ENCODE peak calls at places on chromosomes 7 and 10, in four cellular contexts. One of them, this sample, is unnamed.
A peak's percentile ranks its signal among the peaks of the same experiment; 100 is the strongest.

GRCh38 chr7:50599385-50599784 is 34.2 kb upstream of the DDC start:
- DNase-seq in natural killer cell: no peak
- DNase-seq in fibroblast of villous mesenchyme: no peak
- DNase-seq in progenitor cell of endocrine pancreas: no peak
- DNase-seq in this sample: no peak

GRCh38 chr7:101717986-101718746 is 89.1 kb upstream of the MYL10 start:
- DNase-seq in natural killer cell: peak; percentile 25
- DNase-seq in progenitor cell of endocrine pancreas: no peak
- DNase-seq in fibroblast of villous mesenchyme: peak; percentile 69
- DNase-seq in this sample: no peak

GRCh38 chr10:30103595-30104310 is 44.4 kb upstream of the JCAD start:
- DNase-seq in fibroblast of villous mesenchyme: no peak
- DNase-seq in progenitor cell of endocrine pancreas: no peak
- DNase-seq in natural killer cell: no peak
- DNase-seq in this sample: no peak

GRCh38 chr10:60566027-60566575 is 176.4 kb upstream of the ANK3 start:
- DNase-seq in natural killer cell: no peak
- DNase-seq in progenitor cell of endocrine pancreas: no peak
- DNase-seq in fibroblast of villous mesenchyme: no peak
- DNase-seq in this sample: no peak

GRCh38 chr7:155792999-155793560 is 19.2 kb downstream of the SHH start:
- DNase-seq in natural killer cell: no peak
- DNase-seq in progenitor cell of endocrine pancreas: no peak
- DNase-seq in fibroblast of villous mesenchyme: no peak
- DNase-seq in this sample: no peak

GRCh38 chr10:79093658-79094411 is 25.1 kb downstream of the ZMIZ1 start:
- DNase-seq in natural killer cell: no peak
- DNase-seq in fibroblast of villous mesenchyme: peak; percentile 84
- DNase-seq in progenitor cell of endocrine pancreas: no peak
- DNase-seq in this sample: no peak

GRCh38 chr10:94003496-94003895 is 9.8 kb downstream of the PLCE1 start:
- DNase-seq in progenitor cell of endocrine pancreas: no peak
- DNase-seq in fibroblast of villous mesenchyme: no peak
- DNase-seq in natural killer cell: no peak
- DNase-seq in this sample: no peak

GRCh38 chr7:76155938-76156337 is 45.8 kb upstream of the SRRM3 start:
- DNase-seq in natural killer cell: no peak
- DNase-seq in progenitor cell of endocrine pancreas: no peak
- DNase-seq in fibroblast of villous mesenchyme: peak; percentile 70
- DNase-seq in this sample: no peak

GRCh38 chr10:22875584-22875983 is 52.3 kb upstream of the ARMC3 start:
- DNase-seq in fibroblast of villous mesenchyme: no peak
- DNase-seq in natural killer cell: no peak
- DNase-seq in progenitor cell of endocrine pancreas: no peak
- DNase-seq in this sample: no peak

GRCh38 chr7:117803476-117803875 is 69.8 kb downstream of the CTTNBP2 start:
- DNase-seq in progenitor cell of endocrine pancreas: no peak
- DNase-seq in natural killer cell: no peak
- DNase-seq in fibroblast of villous mesenchyme: no peak
- DNase-seq in this sample: no peak

GRCh38 chr7:3332308-3332707 is 31.3 kb downstream of the SDK1 start:
- DNase-seq in progenitor cell of endocrine pancreas: no peak
- DNase-seq in fibroblast of villous mesenchyme: no peak
- DNase-seq in natural killer cell: no peak
- DNase-seq in this sample: no peak

GRCh38 chr7:3333861-3334260 is 32.8 kb downstream of the SDK1 start:
- DNase-seq in progenitor cell of endocrine pancreas: no peak
- DNase-seq in fibroblast of villous mesenchyme: no peak
- DNase-seq in natural killer cell: no peak
- DNase-seq in this sample: no peak

GRCh38 chr7:3336042-3336665 is 35.1 kb downstream of the SDK1 start:
- DNase-seq in progenitor cell of endocrine pancreas: no peak
- DNase-seq in natural killer cell: no peak
- DNase-seq in fibroblast of villous mesenchyme: no peak
- DNase-seq in this sample: no peak

DNA sequence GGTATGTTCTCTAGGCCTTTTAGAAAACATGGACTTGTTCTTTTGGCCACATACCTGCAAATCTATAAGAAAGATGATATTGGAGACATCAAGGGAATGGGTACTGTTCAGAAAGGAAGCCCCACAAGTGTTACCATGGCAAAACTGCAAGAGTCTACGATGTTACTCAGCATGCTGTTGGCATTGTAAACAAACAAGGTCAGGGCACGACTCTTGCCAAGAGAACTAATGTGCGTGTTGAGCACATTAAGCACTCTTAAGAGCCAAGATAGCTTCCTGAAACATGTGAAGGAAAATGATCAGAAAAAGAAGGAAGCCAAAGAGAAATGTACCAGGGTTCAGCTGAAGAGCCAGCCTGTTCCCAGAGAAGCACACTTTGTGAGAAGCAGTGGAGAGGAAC is 37.1 kb downstream of the SDK1 start:
- DNase-seq in natural killer cell: no peak
- DNase-seq in progenitor cell of endocrine pancreas: no peak
- DNase-seq in fibroblast of villous mesenchyme: no peak
- DNase-seq in this sample: no peak
- TF ChIP-seq CTCF in natural killer cell: no peak
- TF ChIP-seq CTCF in progenitor cell of endocrine pancreas: no peak
- TF ChIP-seq CTCF in fibroblast of villous mesenchyme: no peak
- TF ChIP-seq CTCF in this sample: no peak

GRCh38 chr10:114631678-114632417 is 26.2 kb downstream of the ABLIM1 start:
- DNase-seq in natural killer cell: no peak
- DNase-seq in fibroblast of villous mesenchyme: no peak
- DNase-seq in progenitor cell of endocrine pancreas: peak; percentile 27
- DNase-seq in this sample: peak; percentile 77
- TF ChIP-seq CTCF in natural killer cell: no peak
- TF ChIP-seq CTCF in fibroblast of villous mesenchyme: no peak
- TF ChIP-seq CTCF in progenitor cell of endocrine pancreas: no peak
- TF ChIP-seq CTCF in this sample: peak; percentile 24

GRCh38 chr10:67788028-67788886 is 49.7 kb downstream of the DNAJC12 start:
- DNase-seq in fibroblast of villous mesenchyme: peak; percentile 12
- DNase-seq in progenitor cell of endocrine pancreas: peak; percentile 17
- DNase-seq in natural killer cell: peak; percentile 37
- DNase-seq in this sample: no peak
- TF ChIP-seq CTCF in fibroblast of villous mesenchyme: peak; percentile 66
- TF ChIP-seq CTCF in progenitor cell of endocrine pancreas: peak; percentile 68
- TF ChIP-seq CTCF in natural killer cell: peak; percentile 58
- TF ChIP-seq CTCF in this sample: peak; percentile 70

DNA sequence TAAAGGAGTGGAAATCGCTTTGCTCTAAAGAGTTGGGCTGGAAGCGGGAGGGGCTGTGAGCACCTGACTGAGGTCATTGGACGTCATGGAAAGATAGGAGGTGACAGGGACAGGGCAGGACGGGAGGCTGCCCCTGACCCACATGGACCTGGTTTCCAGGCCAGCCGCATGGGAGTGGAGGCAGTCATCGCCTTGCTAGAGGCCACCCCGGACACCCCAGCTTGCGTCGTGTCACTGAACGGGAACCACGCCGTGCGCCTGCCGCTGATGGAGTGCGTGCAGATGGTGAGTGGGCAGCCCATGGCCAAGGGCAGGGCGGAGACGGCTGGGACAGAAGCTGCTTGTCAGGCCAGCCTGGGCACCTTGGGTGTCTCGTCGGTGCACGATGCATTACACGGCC is 41.8 kb downstream of the PFKP start:
- DNase-seq in progenitor cell of endocrine pancreas: no peak
- DNase-seq in fibroblast of villous mesenchyme: no peak
- DNase-seq in natural killer cell: no peak
- DNase-seq in this sample: no peak
- TF ChIP-seq CTCF in progenitor cell of endocrine pancreas: no peak
- TF ChIP-seq CTCF in fibroblast of villous mesenchyme: no peak
- TF ChIP-seq CTCF in natural killer cell: no peak
- TF ChIP-seq CTCF in this sample: no peak

GRCh38 chr7:121352323-121352722 is 23.5 kb downstream of the WNT16 start:
- DNase-seq in fibroblast of villous mesenchyme: no peak
- DNase-seq in progenitor cell of endocrine pancreas: no peak
- DNase-seq in natural killer cell: no peak
- DNase-seq in this sample: no peak
- TF ChIP-seq CTCF in fibroblast of villous mesenchyme: no peak
- TF ChIP-seq CTCF in progenitor cell of endocrine pancreas: no peak
- TF ChIP-seq CTCF in natural killer cell: no peak
- TF ChIP-seq CTCF in this sample: no peak

GRCh38 chr10:110388682-110389052 is 83.9 kb upstream of the SMNDC1 start:
- DNase-seq in natural killer cell: no peak
- DNase-seq in progenitor cell of endocrine pancreas: no peak
- DNase-seq in fibroblast of villous mesenchyme: no peak
- DNase-seq in this sample: no peak
- TF ChIP-seq CTCF in natural killer cell: no peak
- TF ChIP-seq CTCF in progenitor cell of endocrine pancreas: peak; percentile 30
- TF ChIP-seq CTCF in fibroblast of villous mesenchyme: peak; percentile 30
- TF ChIP-seq CTCF in this sample: peak; percentile 41

GRCh38 chr10:123144697-123145541 is 3.0 kb upstream of the HMX2 start:
- DNase-seq in natural killer cell: no peak
- DNase-seq in progenitor cell of endocrine pancreas: no peak
- DNase-seq in fibroblast of villous mesenchyme: no peak
- DNase-seq in this sample: no peak
- TF ChIP-seq CTCF in natural killer cell: no peak
- TF ChIP-seq CTCF in progenitor cell of endocrine pancreas: no peak
- TF ChIP-seq CTCF in fibroblast of villous mesenchyme: peak; percentile 18
- TF ChIP-seq CTCF in this sample: peak; percentile 20

DNA sequence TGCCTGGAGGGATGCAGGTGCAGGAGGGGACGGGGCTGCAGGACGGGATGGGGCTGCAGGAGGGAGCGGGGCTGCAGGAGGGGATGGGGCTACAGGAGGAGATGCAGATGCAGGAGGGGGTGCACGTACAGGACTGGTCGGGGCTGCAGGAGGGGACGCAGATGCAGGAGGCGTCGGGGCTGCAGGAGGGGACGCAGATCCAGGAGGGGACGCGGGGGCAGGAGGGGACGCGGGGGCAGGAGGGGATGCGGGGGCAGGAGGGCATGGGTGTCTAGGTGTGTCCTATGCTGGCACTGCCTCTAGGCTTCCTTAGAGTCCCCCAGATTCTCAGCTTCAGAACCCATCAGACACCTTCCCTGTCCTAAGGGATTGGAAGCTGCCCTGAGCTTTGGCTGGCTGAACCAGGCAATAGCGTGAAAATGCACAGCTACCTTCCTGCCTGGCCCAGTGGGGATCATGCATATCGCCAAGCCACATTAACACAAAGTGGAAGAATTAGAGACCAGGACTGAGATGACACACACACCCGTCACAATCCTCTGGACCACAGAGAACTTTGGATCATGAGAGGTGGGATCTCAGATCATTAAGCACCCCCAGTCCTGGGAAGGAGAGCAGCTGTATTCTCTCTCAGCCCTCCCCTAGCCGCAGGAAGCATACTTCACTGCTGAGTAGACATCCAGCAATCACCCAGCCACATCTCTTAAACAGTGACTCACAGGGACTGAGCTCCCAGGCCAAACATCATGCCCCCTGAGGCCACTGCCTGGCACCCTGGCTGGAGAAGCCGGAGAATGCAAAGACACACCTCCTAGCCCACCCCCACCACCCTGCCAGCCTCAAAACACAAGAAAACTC is 67.3 kb downstream of the VWA2 start:
- DNase-seq in fibroblast of villous mesenchyme: peak; percentile 96
- DNase-seq in progenitor cell of endocrine pancreas: no peak
- DNase-seq in natural killer cell: no peak
- DNase-seq in this sample: no peak
- TF ChIP-seq CTCF in fibroblast of villous mesenchyme: no peak
- TF ChIP-seq CTCF in progenitor cell of endocrine pancreas: no peak
- TF ChIP-seq CTCF in natural killer cell: no peak
- TF ChIP-seq CTCF in this sample: no peak

GRCh38 chr10:12150163-12150562 is 20.7 kb downstream of the SEC61A2 start:
- DNase-seq in fibroblast of villous mesenchyme: no peak
- DNase-seq in progenitor cell of endocrine pancreas: no peak
- DNase-seq in natural killer cell: no peak
- DNase-seq in this sample: no peak

GRCh38 chr10:12140038-12140437 is 10.6 kb downstream of the SEC61A2 start:
- DNase-seq in progenitor cell of endocrine pancreas: no peak
- DNase-seq in fibroblast of villous mesenchyme: no peak
- DNase-seq in natural killer cell: no peak
- DNase-seq in this sample: no peak

DNA sequence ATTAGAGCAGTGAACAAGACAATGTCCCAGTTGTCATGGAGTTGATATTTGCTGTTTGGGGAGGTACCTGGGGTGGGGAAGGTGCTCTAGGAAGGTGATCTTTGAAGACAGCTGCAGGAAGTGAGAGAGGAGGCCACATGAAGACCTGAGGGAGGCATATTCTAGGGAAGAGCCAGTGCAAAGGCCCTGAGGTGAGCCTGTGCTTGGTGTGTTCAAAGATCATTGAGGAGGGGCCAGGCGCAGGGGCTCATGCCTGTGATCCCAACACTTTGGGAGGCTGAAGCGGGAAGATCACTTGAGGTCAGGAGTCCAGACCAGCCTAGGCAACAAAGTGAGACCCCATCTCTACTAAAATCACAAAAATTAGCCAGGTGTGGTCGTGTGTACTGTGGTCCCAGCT is 15.1 kb downstream of the SEC61A2 start:
- DNase-seq in progenitor cell of endocrine pancreas: no peak
- DNase-seq in natural killer cell: no peak
- DNase-seq in fibroblast of villous mesenchyme: no peak
- DNase-seq in this sample: no peak
- TF ChIP-seq CTCF in progenitor cell of endocrine pancreas: no peak
- TF ChIP-seq CTCF in natural killer cell: no peak
- TF ChIP-seq CTCF in fibroblast of villous mesenchyme: no peak
- TF ChIP-seq CTCF in this sample: no peak

This sample was measured in type B pancreatic cell.